ENCODE peak calls at places on chromosomes 3 and 15, in ten cellular contexts. Z is MV-4-11; M is ELR; X is NCI-H1417; O is activated T-helper 1 cell treated with anti-CD3 and anti-CD28 coated beads, Interleukin-12 subunit alpha, Interleukin-12 subunit beta, Interleukin-2, Interleukin-4 antibody, amounts not matched to agents 30 ng/mL and 10 ng/mL and 1 ng/mL, durations not matched to agents 14 hours and 24 hours and 36 hours; R is Ammon's horn; N is HTR-8/SVneo; L is skeletal muscle cell; B is astrocyte of the spinal cord; T is endothelial cell. Q is an unnamed sample.

GRCh38 chr3:193016437-193016887 is 98.8 kb upstream of the MB21D2 start:
- DNase-seq in Z (peak; percentile 37), M (no peak), X (peak; percentile 78), O (no peak), R (no peak), N (no peak), L (no peak), B (peak; percentile 50), T (peak; percentile 12), Q (no peak)

GRCh38 chr3:71968491-71968890 is 183.5 kb upstream of the PROK2 start:
- DNase-seq in Z (no peak), M (no peak), X (peak; percentile 16), O (no peak), R (no peak), N (no peak), L (no peak), B (no peak), T (no peak), Q (no peak)

GRCh38 chr3:60609446-60609845 is 641.8 kb downstream of the FHIT start:
- DNase-seq in Z (no peak), M (no peak), X (no peak), O (no peak), R (no peak), N (no peak), L (no peak), B (peak; percentile 20), T (no peak), Q (no peak)

GRCh38 chr3:183188895-183189462 is 26.4 kb upstream of the LAMP3 start:
- DNase-seq in Z (peak; percentile 60), M (peak; percentile 41), X (peak; percentile 33), O (no peak), R (peak; percentile 67), N (peak; percentile 20), L (no peak), B (peak; percentile 23), T (peak; percentile 63), Q (no peak)

GRCh38 chr3:37319784-37320183 is 145.4 kb upstream of the LRRFIP2 start:
- DNase-seq in Z (no peak), M (no peak), X (no peak), O (no peak), R (no peak), N (no peak), L (no peak), B (no peak), T (no peak), Q (no peak)

GRCh38 chr3:17935217-17935616 is 192.8 kb upstream of the TBC1D5 start:
- DNase-seq in Z (no peak), M (peak; percentile 13), X (peak; percentile 93), O (no peak), R (no peak), N (no peak), L (no peak), B (no peak), T (no peak), Q (no peak)

GRCh38 chr15:99703603-99704443 is 29.4 kb downstream of the LYSMD4 start:
- DNase-seq in Z (peak; percentile 86), M (peak; percentile 87), X (peak; percentile 61), O (no peak), R (peak; percentile 44), N (peak; percentile 66), L (peak; percentile 70), B (peak; percentile 94), T (peak; percentile 33), Q (peak; percentile 66)

GRCh38 chr3:49616491-49616941 is 57.6 kb upstream of the APEH start:
- DNase-seq in Z (no peak), M (peak; percentile 26), X (no peak), O (no peak), R (peak; percentile 31), N (no peak), L (peak; percentile 37), B (peak; percentile 93), T (no peak), Q (no peak)

GRCh38 chr3:1700650-1701049 is 398.0 kb upstream of the CNTN4 start:
- DNase-seq in Z (no peak), M (no peak), X (no peak), O (no peak), R (no peak), N (no peak), L (no peak), B (no peak), T (no peak), Q (no peak)

GRCh38 chr3:54188176-54188791 is 65.9 kb downstream of the CACNA2D3 start:
- DNase-seq in Z (peak; percentile 35), M (peak; percentile 47), X (no peak), O (peak; percentile 2), R (peak; percentile 36), N (peak; percentile 27), L (peak; percentile 17), B (peak; percentile 34), T (peak; percentile 72), Q (peak; percentile 27)

GRCh38 chr15:55552926-55553325 is 35.2 kb downstream of the PYGO1 start:
- DNase-seq in Z (no peak), M (peak; percentile 7), X (no peak), O (no peak), R (peak; percentile 15), N (no peak), L (peak; percentile 86), B (peak; percentile 85), T (no peak), Q (no peak)

GRCh38 chr3:58608648-58609047 is 31.5 kb upstream of the FAM107A start:
- DNase-seq in Z (no peak), M (no peak), X (peak; percentile 79), O (no peak), R (peak; percentile 62), N (no peak), L (no peak), B (no peak), T (no peak), Q (no peak)

GRCh38 chr15:76285241-76285825 is 25.9 kb downstream of the ETFA start:
- DNase-seq in Z (no peak), M (peak; percentile 51), X (peak; percentile 34), O (no peak), R (no peak), N (peak; percentile 20), L (no peak), B (no peak), T (peak; percentile 4), Q (peak; percentile 22)

GRCh38 chr3:117962750-117963149 is 1071.9 kb downstream of the IGSF11 start:
- DNase-seq in Z (no peak), M (no peak), X (no peak), O (no peak), R (no peak), N (no peak), L (no peak), B (peak; percentile 29), T (no peak), Q (no peak)

GRCh38 chr3:13072239-13073041 is 789 bp downstream of the IQSEC1 start:
- DNase-seq in Z (peak; percentile 69), M (no peak), X (peak; percentile 80), O (no peak), R (peak; percentile 67), N (no peak), L (no peak), B (no peak), T (no peak), Q (no peak)

GRCh38 chr15:73755481-73755880 is 2.3 kb upstream of the INSYN1 start:
- DNase-seq in Z (no peak), M (no peak), X (peak; percentile 53), O (no peak), R (no peak), N (no peak), L (no peak), B (no peak), T (no peak), Q (no peak)

GRCh38 chr15:40052604-40053003 is 13.6 kb upstream of the SRP14 start:
- DNase-seq in Z (peak; percentile 37), M (no peak), X (no peak), O (no peak), R (no peak), N (no peak), L (no peak), B (no peak), T (no peak), Q (no peak)

GRCh38 chr3:61132062-61132461 is 119.2 kb downstream of the FHIT start:
- DNase-seq in Z (peak; percentile 22), M (no peak), X (no peak), O (no peak), R (no peak), N (no peak), L (no peak), B (no peak), T (no peak), Q (no peak)

GRCh38 chr3:41277790-41278465 is 78.6 kb downstream of the CTNNB1 start:
- DNase-seq in Z (no peak), M (no peak), X (no peak), O (no peak), R (no peak), N (no peak), L (no peak), B (no peak), T (no peak), Q (no peak)

GRCh38 chr3:186127463-186127862 is 18.6 kb upstream of the ETV5 start:
- DNase-seq in Z (no peak), M (no peak), X (no peak), O (no peak), R (no peak), N (no peak), L (no peak), B (no peak), T (no peak), Q (no peak)

GRCh38 chr3:169865176-169865800 is 4.4 kb downstream of the LRRC31 start:
- DNase-seq in Z (peak; percentile 78), M (no peak), X (no peak), O (no peak), R (no peak), N (no peak), L (no peak), B (no peak), T (no peak), Q (no peak)

GRCh38 chr3:133535971-133536634 is 37.4 kb upstream of the CDV3 start:
- DNase-seq in Z (no peak), M (peak; percentile 96), X (no peak), O (no peak), R (peak; percentile 11), N (peak; percentile 49), L (peak; percentile 88), B (peak; percentile 93), T (no peak), Q (peak; percentile 34)

GRCh38 chr3:14410501-14411165 is 8.2 kb downstream of the SLC6A6 start:
- DNase-seq in Z (peak; percentile 91), M (peak; percentile 92), X (no peak), O (peak; percentile 31), R (no peak), N (peak; percentile 76), L (peak; percentile 75), B (peak; percentile 73), T (no peak), Q (no peak)

GRCh38 chr15:90074023-90074422 is 28.2 kb downstream of the IDH2 start:
- DNase-seq in Z (no peak), M (no peak), X (no peak), O (no peak), R (no peak), N (no peak), L (no peak), B (no peak), T (no peak), Q (no peak)

GRCh38 chr15:51846463-51847230 is 17.2 kb downstream of the TMOD3 start:
- DNase-seq in Z (peak; percentile 89), M (peak; percentile 83), X (peak; percentile 13), O (no peak), R (no peak), N (peak; percentile 48), L (no peak), B (peak; percentile 84), T (no peak), Q (no peak)

GRCh38 chr3:22118542-22118941 is 367.5 kb upstream of the ZNF385D start:
- DNase-seq in Z (no peak), M (no peak), X (no peak), O (no peak), R (no peak), N (no peak), L (no peak), B (no peak), T (no peak), Q (no peak)